ENCODE peak calls at places on chromosomes 12 and 14, in six cellular contexts. U is HCT116; P is T-helper 2 cell; I is CD4-positive, CD25-positive, alpha-beta regulatory T cell; K is activated CD8-positive, alpha-beta T cell treated with anti-CD3 and anti-CD28 coated beads, Interleukin-2, amount 10 ng/mL, durations not matched to agents 7 days and 5 days; C is left colon. O is an unnamed sample.

GRCh38 chr14:92105073-92105844 is 1.1 kb downstream of the ATXN3 start:
- DNase-seq in U (no peak), P (no peak), I (no peak), K (no peak), C (no peak), O (no peak)

GRCh38 chr12:129193263-129193871 is 340.1 kb downstream of the GLT1D1 start:
- DNase-seq in U (no peak), P (no peak), I (no peak), K (peak; percentile 24), C (no peak), O (no peak)

GRCh38 chr14:61625171-61625570 is 70.1 kb upstream of the HIF1A start:
- DNase-seq in U (no peak), P (no peak), I (no peak), K (no peak), C (no peak), O (no peak)

GRCh38 chr12:41466762-41467270 is 278.7 kb downstream of the PDZRN4 start:
- DNase-seq in U (no peak), P (no peak), I (no peak), K (no peak), C (no peak), O (no peak)

GRCh38 chr14:70156602-70157001 is 32.1 kb downstream of the SLC8A3 start:
- DNase-seq in U (no peak), P (no peak), I (no peak), K (no peak), C (no peak), O (no peak)

GRCh38 chr12:14901228-14901562 is 15.5 kb upstream of the MGP start:
- DNase-seq in U (no peak), P (no peak), I (no peak), K (no peak), C (no peak), O (no peak)

GRCh38 chr12:74365178-74365964 is 172.3 kb upstream of the ATXN7L3B start:
- DNase-seq in U (no peak), P (no peak), I (no peak), K (no peak), C (no peak), O (peak; percentile 23)

GRCh38 chr12:7731499-7731898 is 15.7 kb downstream of the CLEC4C start:
- DNase-seq in U (no peak), P (no peak), I (no peak), K (no peak), C (no peak), O (no peak)

GRCh38 chr12:124441443-124442190 is 125.8 kb downstream of the NCOR2 start:
- DNase-seq in U (no peak), P (no peak), I (no peak), K (no peak), C (no peak), O (no peak)

GRCh38 chr12:6229823-6230222 is 29.6 kb downstream of the CD9 start:
- DNase-seq in U (no peak), P (no peak), I (no peak), K (no peak), C (peak; percentile 83), O (peak; percentile 65)

GRCh38 chr14:69443296-69443805 is 41.2 kb upstream of the PLEKHD1 start:
- DNase-seq in U (no peak), P (no peak), I (no peak), K (no peak), C (no peak), O (no peak)

GRCh38 chr12:49138587-49138986 is 7.4 kb upstream of the TUBA1B start:
- DNase-seq in U (no peak), P (no peak), I (no peak), K (no peak), C (no peak), O (no peak)

GRCh38 chr14:71551291-71551955 is 380.8 kb upstream of the RGS6 start:
- DNase-seq in U (no peak), P (no peak), I (no peak), K (no peak), C (no peak), O (no peak)

GRCh38 chr14:32075636-32076277 is 1.3 kb upstream of the ARHGAP5 start:
- DNase-seq in U (no peak), P (peak; percentile 0), I (no peak), K (peak; percentile 30), C (peak; percentile 52), O (peak; percentile 67)

GRCh38 chr12:51370667-51371066 is 20.5 kb downstream of the GALNT6 start:
- DNase-seq in U (no peak), P (no peak), I (no peak), K (no peak), C (no peak), O (no peak)

GRCh38 chr12:43969882-43970281 is 134.0 kb downstream of the TMEM117 start:
- DNase-seq in U (peak; percentile 24), P (no peak), I (no peak), K (no peak), C (no peak), O (no peak)

GRCh38 chr14:24911324-24912095 is 138.4 kb downstream of the STXBP6 start:
- DNase-seq in U (no peak), P (no peak), I (no peak), K (no peak), C (peak; percentile 29), O (no peak)

GRCh38 chr12:92255741-92256140 is 110.1 kb upstream of the BTG1 start:
- DNase-seq in U (no peak), P (no peak), I (no peak), K (no peak), C (no peak), O (no peak)

GRCh38 chr14:49497725-49498348 is 88.3 kb downstream of the RPS29 start:
- DNase-seq in U (peak; percentile 72), P (no peak), I (peak; percentile 48), K (peak; percentile 24), C (no peak), O (no peak)

GRCh38 chr12:51922762-51923505 is 15.6 kb downstream of the ACVRL1 start:
- DNase-seq in U (no peak), P (no peak), I (no peak), K (no peak), C (peak; percentile 65), O (peak; percentile 70)

GRCh38 chr14:89011727-89012271 is 187.3 kb downstream of the TTC8 start:
- DNase-seq in U (no peak), P (no peak), I (no peak), K (no peak), C (no peak), O (no peak)

GRCh38 chr12:131913666-131914065 is 15.4 kb upstream of the PUS1 start:
- DNase-seq in U (no peak), P (no peak), I (no peak), K (no peak), C (no peak), O (no peak)

GRCh38 chr14:61051046-61051445 is 70.0 kb downstream of the SLC38A6 start:
- DNase-seq in U (no peak), P (no peak), I (no peak), K (no peak), C (no peak), O (peak; percentile 52)

GRCh38 chr12:133156125-133156690 is 25.1 kb upstream of the ZNF268 start:
- DNase-seq in U (no peak), P (no peak), I (no peak), K (no peak), C (no peak), O (no peak)

GRCh38 chr12:86663691-86664090 is 407.5 kb upstream of the MGAT4C start:
- DNase-seq in U (no peak), P (no peak), I (no peak), K (no peak), C (no peak), O (no peak)

GRCh38 chr12:69553626-69554248 is 31.5 kb upstream of the CCT2 start:
- DNase-seq in U (no peak), P (no peak), I (no peak), K (no peak), C (no peak), O (no peak)

GRCh38 chr12:128573907-128574306 is 249.9 kb downstream of the SLC15A4 start:
- DNase-seq in U (no peak), P (no peak), I (no peak), K (no peak), C (no peak), O (no peak)

GRCh38 chr14:77110286-77110685 is 12.2 kb downstream of the CIPC start:
- DNase-seq in U (no peak), P (no peak), I (no peak), K (no peak), C (no peak), O (no peak)

GRCh38 chr14:73764881-73765280 is 50.7 kb upstream of the PNMA1 start:
- DNase-seq in U (no peak), P (no peak), I (no peak), K (no peak), C (peak; percentile 84), O (peak; percentile 77)

GRCh38 chr12:9910716-9911421 is 21.3 kb downstream of the CLEC2A start:
- DNase-seq in U (no peak), P (no peak), I (no peak), K (no peak), C (no peak), O (no peak)

GRCh38 chr14:73712540-73713141 is 1.5 kb downstream of the PNMA1 start:
- DNase-seq in U (no peak), P (peak; percentile 9), I (peak; percentile 16), K (peak; percentile 53), C (no peak), O (no peak)

GRCh38 chr12:117180790-117181467 is 9.3 kb downstream of the FBXO21 start:
- DNase-seq in U (no peak), P (no peak), I (no peak), K (no peak), C (no peak), O (no peak)

GRCh38 chr12:127750076-127750840 is 516.7 kb upstream of the TMEM132C start:
- DNase-seq in U (no peak), P (no peak), I (no peak), K (no peak), C (no peak), O (no peak)

GRCh38 chr14:57987051-57987450 is 121.2 kb upstream of the SLC35F4 start:
- DNase-seq in U (no peak), P (no peak), I (no peak), K (no peak), C (no peak), O (no peak)

GRCh38 chr14:104872469-104873341 is 7.6 kb downstream of the CEP170B start:
- DNase-seq in U (no peak), P (no peak), I (no peak), K (no peak), C (peak; percentile 23), O (peak; percentile 63)

GRCh38 chr12:116881325-116881866 is at the start of gene HRK:
- DNase-seq in U (no peak), P (no peak), I (no peak), K (no peak), C (no peak), O (no peak)

O was measured in lower lobe of right lung.